ENCODE peak calls at places on chromosome 17, in four cellular contexts. H is HCT116, X is cardiac fibroblast, B is colonic mucosa. L is an unnamed sample.

GRCh38 chr17:12545877-12546513 is 119.7 kb upstream of the MYOCD start:
- DNase-seq in H (peak), X (peak), B (peak), L (peak)

GRCh38 chr17:6574689-6575595 is 18.6 kb upstream of the PITPNM3 start:
- DNase-seq in H (no peak), X (peak), B (no peak), L (no peak)

GRCh38 chr17:1714488-1714979 is 4.4 kb upstream of the TLCD2 start:
- DNase-seq in H (peak), X (peak), B (peak), L (peak)

GRCh38 chr17:67157732-67158639 is 87.0 kb downstream of the HELZ start:
- DNase-seq in H (peak), X (peak), B (no peak), L (peak)

GRCh38 chr17:49694847-49695697 is 12.7 kb downstream of the SLC35B1 start:
- DNase-seq in H (no peak), X (peak), B (peak), L (peak)

GRCh38 chr17:15957206-15957605 is 12.3 kb downstream of the ADORA2B start:
- DNase-seq in H (peak), X (no peak), B (no peak), L (no peak)

GRCh38 chr17:38329808-38330730 is 13.7 kb downstream of the GPR179 start:
- DNase-seq in H (no peak), X (no peak), B (no peak), L (no peak)

GRCh38 chr17:57600092-57600491 is 145.0 kb downstream of the CCDC182 start:
- DNase-seq in H (no peak), X (peak), B (no peak), L (no peak)

GRCh38 chr17:28887871-28888471 is 9.6 kb downstream of the FLOT2 start:
- DNase-seq in H (no peak), X (no peak), B (no peak), L (no peak)

GRCh38 chr17:49365667-49366066 is 3.6 kb upstream of the ZNF652 start:
- DNase-seq in H (peak), X (peak), B (no peak), L (peak)

GRCh38 chr17:1515640-1516402 is 591 bp downstream of the INPP5K start:
- DNase-seq in H (peak), X (peak), B (peak), L (peak)

GRCh38 chr17:4162775-4163498 is 19.9 kb downstream of the CYB5D2 start:
- DNase-seq in H (no peak), X (peak), B (no peak), L (no peak)

GRCh38 chr17:54029196-54029595 is 206.5 kb downstream of the KIF2B start:
- DNase-seq in H (no peak), X (no peak), B (no peak), L (no peak)

GRCh38 chr17:70848785-70849184 is 679.5 kb downstream of the KCNJ2 start:
- DNase-seq in H (no peak), X (peak), B (no peak), L (no peak)

L was measured in hepatocyte.